ENCODE peak calls at places on chromosomes 2 and 18, in six cellular contexts. One of them, this sample, is unnamed.

GRCh38 chr2:120360307-120360855 is 14.4 kb downstream of the INHBB start:
- DNase-seq in choroid plexus epithelial cell: peak; percentile 47
- DNase-seq in kidney epithelial cell: no peak
- DNase-seq in right atrium auricular region: no peak
- DNase-seq in astrocyte: peak; percentile 63
- DNase-seq in breast epithelium: no peak
- DNase-seq in this sample: peak; percentile 66

GRCh38 chr2:42783511-42783910 is 8.9 kb downstream of the HAAO start:
- DNase-seq in right atrium auricular region: no peak
- DNase-seq in breast epithelium: no peak
- DNase-seq in astrocyte: no peak
- DNase-seq in choroid plexus epithelial cell: no peak
- DNase-seq in kidney epithelial cell: no peak
- DNase-seq in this sample: no peak

GRCh38 chr2:220341014-220341413 is 713.6 kb downstream of the SLC4A3 start:
- DNase-seq in astrocyte: peak; percentile 63
- DNase-seq in choroid plexus epithelial cell: no peak
- DNase-seq in right atrium auricular region: no peak
- DNase-seq in breast epithelium: no peak
- DNase-seq in kidney epithelial cell: no peak
- DNase-seq in this sample: peak; percentile 33

GRCh38 chr2:46387886-46388515 is 90.8 kb downstream of the EPAS1 start:
- DNase-seq in choroid plexus epithelial cell: no peak
- DNase-seq in kidney epithelial cell: no peak
- DNase-seq in right atrium auricular region: no peak
- DNase-seq in breast epithelium: no peak
- DNase-seq in astrocyte: no peak
- DNase-seq in this sample: no peak

GRCh38 chr2:212709287-212709686 is 170.7 kb upstream of the ERBB4 start:
- DNase-seq in right atrium auricular region: no peak
- DNase-seq in kidney epithelial cell: peak; percentile 67
- DNase-seq in choroid plexus epithelial cell: no peak
- DNase-seq in breast epithelium: no peak
- DNase-seq in astrocyte: peak; percentile 32
- DNase-seq in this sample: no peak

GRCh38 chr2:75494137-75494769 is 66.5 kb downstream of the EVA1A start:
- DNase-seq in choroid plexus epithelial cell: no peak
- DNase-seq in kidney epithelial cell: no peak
- DNase-seq in right atrium auricular region: no peak
- DNase-seq in astrocyte: no peak
- DNase-seq in breast epithelium: no peak
- DNase-seq in this sample: peak; percentile 35

GRCh38 chr2:96819876-96820511 is 3.9 kb downstream of the CNNM3 start:
- DNase-seq in astrocyte: no peak
- DNase-seq in breast epithelium: no peak
- DNase-seq in kidney epithelial cell: no peak
- DNase-seq in choroid plexus epithelial cell: no peak
- DNase-seq in right atrium auricular region: no peak
- DNase-seq in this sample: no peak

GRCh38 chr2:221241072-221241471 is 331.0 kb downstream of the EPHA4 start:
- DNase-seq in right atrium auricular region: no peak
- DNase-seq in kidney epithelial cell: no peak
- DNase-seq in choroid plexus epithelial cell: no peak
- DNase-seq in astrocyte: no peak
- DNase-seq in breast epithelium: no peak
- DNase-seq in this sample: no peak

GRCh38 chr18:70128271-70128670 is 77.2 kb downstream of the RTTN start:
- DNase-seq in choroid plexus epithelial cell: no peak
- DNase-seq in kidney epithelial cell: no peak
- DNase-seq in astrocyte: no peak
- DNase-seq in breast epithelium: no peak
- DNase-seq in right atrium auricular region: no peak
- DNase-seq in this sample: no peak

GRCh38 chr2:91839904-91840868 is 3031.0 kb upstream of the TEKT4 start:
- DNase-seq in choroid plexus epithelial cell: no peak
- DNase-seq in astrocyte: no peak
- DNase-seq in kidney epithelial cell: no peak
- DNase-seq in right atrium auricular region: no peak
- DNase-seq in breast epithelium: no peak
- DNase-seq in this sample: no peak

GRCh38 chr2:22329097-22329716 is 1055.8 kb upstream of the KLHL29 start:
- DNase-seq in kidney epithelial cell: no peak
- DNase-seq in choroid plexus epithelial cell: no peak
- DNase-seq in breast epithelium: no peak
- DNase-seq in right atrium auricular region: no peak
- DNase-seq in astrocyte: no peak
- DNase-seq in this sample: no peak

GRCh38 chr2:44926957-44927356 is 14.5 kb upstream of the SIX3 start:
- DNase-seq in breast epithelium: no peak
- DNase-seq in right atrium auricular region: no peak
- DNase-seq in kidney epithelial cell: no peak
- DNase-seq in choroid plexus epithelial cell: no peak
- DNase-seq in astrocyte: no peak
- DNase-seq in this sample: no peak

GRCh38 chr18:21134895-21135294 is 23.3 kb upstream of the ROCK1 start:
- DNase-seq in breast epithelium: no peak
- DNase-seq in choroid plexus epithelial cell: peak; percentile 49
- DNase-seq in right atrium auricular region: no peak
- DNase-seq in kidney epithelial cell: no peak
- DNase-seq in astrocyte: no peak
- DNase-seq in this sample: peak; percentile 45

GRCh38 chr18:52903858-52904257 is 563.9 kb downstream of the DCC start:
- DNase-seq in right atrium auricular region: no peak
- DNase-seq in kidney epithelial cell: no peak
- DNase-seq in choroid plexus epithelial cell: peak; percentile 0
- DNase-seq in breast epithelium: no peak
- DNase-seq in astrocyte: no peak
- DNase-seq in this sample: no peak

GRCh38 chr18:5627756-5628511 is 84.1 kb upstream of the EPB41L3 start:
- DNase-seq in kidney epithelial cell: no peak
- DNase-seq in astrocyte: no peak
- DNase-seq in breast epithelium: no peak
- DNase-seq in choroid plexus epithelial cell: no peak
- DNase-seq in right atrium auricular region: no peak
- DNase-seq in this sample: no peak

GRCh38 chr2:193584522-193584938 is 1389.8 kb upstream of the TMEFF2 start:
- DNase-seq in choroid plexus epithelial cell: peak; percentile 71
- DNase-seq in right atrium auricular region: no peak
- DNase-seq in astrocyte: peak; percentile 10
- DNase-seq in breast epithelium: no peak
- DNase-seq in kidney epithelial cell: peak; percentile 2
- DNase-seq in this sample: peak; percentile 46

GRCh38 chr2:214604861-214605260 is 194.0 kb downstream of the VWC2L start:
- DNase-seq in right atrium auricular region: no peak
- DNase-seq in choroid plexus epithelial cell: peak; percentile 77
- DNase-seq in kidney epithelial cell: no peak
- DNase-seq in astrocyte: peak; percentile 90
- DNase-seq in breast epithelium: no peak
- DNase-seq in this sample: no peak

GRCh38 chr2:39542523-39542922 is 105.4 kb upstream of the MAP4K3 start:
- DNase-seq in breast epithelium: no peak
- DNase-seq in astrocyte: no peak
- DNase-seq in kidney epithelial cell: no peak
- DNase-seq in right atrium auricular region: no peak
- DNase-seq in choroid plexus epithelial cell: no peak
- DNase-seq in this sample: no peak

GRCh38 chr2:45432406-45432805 is 178.7 kb downstream of the SRBD1 start:
- DNase-seq in kidney epithelial cell: no peak
- DNase-seq in choroid plexus epithelial cell: peak; percentile 34
- DNase-seq in breast epithelium: no peak
- DNase-seq in right atrium auricular region: no peak
- DNase-seq in astrocyte: no peak
- DNase-seq in this sample: peak; percentile 44

GRCh38 chr2:138827426-138828054 is 47.4 kb upstream of the NXPH2 start:
- DNase-seq in kidney epithelial cell: peak; percentile 21
- DNase-seq in choroid plexus epithelial cell: peak; percentile 84
- DNase-seq in right atrium auricular region: no peak
- DNase-seq in breast epithelium: no peak
- DNase-seq in astrocyte: peak; percentile 61
- DNase-seq in this sample: peak; percentile 82

GRCh38 chr18:923144-923543 is 18.5 kb downstream of the ADCYAP1 start:
- DNase-seq in choroid plexus epithelial cell: no peak
- DNase-seq in breast epithelium: no peak
- DNase-seq in kidney epithelial cell: no peak
- DNase-seq in right atrium auricular region: no peak
- DNase-seq in astrocyte: no peak
- DNase-seq in this sample: no peak

GRCh38 chr2:126145752-126146151 is 510.2 kb upstream of the GYPC start:
- DNase-seq in breast epithelium: no peak
- DNase-seq in right atrium auricular region: no peak
- DNase-seq in kidney epithelial cell: no peak
- DNase-seq in astrocyte: no peak
- DNase-seq in choroid plexus epithelial cell: no peak
- DNase-seq in this sample: no peak

GRCh38 chr18:10017048-10017447 is 103.2 kb downstream of the VAPA start:
- DNase-seq in choroid plexus epithelial cell: no peak
- DNase-seq in right atrium auricular region: no peak
- DNase-seq in breast epithelium: no peak
- DNase-seq in kidney epithelial cell: no peak
- DNase-seq in astrocyte: peak; percentile 3
- DNase-seq in this sample: no peak

DNA sequence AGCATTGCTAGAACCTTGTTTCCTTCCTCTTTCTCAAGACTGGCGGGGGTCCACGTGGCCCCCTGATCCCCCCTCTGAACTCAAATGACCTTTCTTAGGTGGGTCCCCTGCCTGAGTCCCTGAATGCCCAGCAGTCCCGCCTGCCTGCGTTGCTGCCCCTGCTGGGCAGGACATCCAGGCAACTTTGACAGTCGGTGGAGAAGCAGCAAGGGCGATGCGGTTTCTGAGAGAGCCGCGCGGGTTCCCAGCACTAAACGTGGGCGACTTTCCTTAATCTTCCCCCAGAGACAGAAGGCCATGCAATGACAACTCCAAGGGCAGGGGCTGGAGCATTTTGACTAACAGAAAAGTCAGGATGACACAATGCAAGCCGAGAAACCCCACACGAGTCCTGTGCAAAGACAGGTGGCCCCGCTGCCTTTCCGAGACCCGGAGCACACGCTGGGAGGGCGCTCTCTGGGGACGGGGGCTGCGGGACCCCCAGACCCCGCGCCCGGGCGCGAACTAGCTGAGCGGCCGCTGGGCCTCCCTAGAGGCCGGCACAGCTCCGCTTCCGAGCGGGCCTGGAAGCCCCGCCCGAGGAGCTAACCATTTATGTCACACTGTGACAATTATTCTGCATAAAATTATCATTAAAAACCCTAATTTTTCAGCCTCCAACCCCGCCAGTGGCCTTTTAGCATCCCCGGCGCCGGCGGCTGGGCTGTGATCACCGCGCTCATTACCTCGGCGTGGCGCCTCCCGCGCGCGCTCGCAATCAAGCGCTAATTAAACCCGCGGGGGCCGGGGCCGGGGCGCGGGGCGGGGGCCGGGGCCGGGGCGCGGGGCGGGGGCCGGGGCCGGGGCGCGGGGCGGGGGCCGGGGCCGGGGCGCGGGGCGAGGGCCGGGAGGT is 27.4 kb downstream of the ASB18 start:
- DNase-seq in kidney epithelial cell: no peak
- DNase-seq in astrocyte: no peak
- DNase-seq in right atrium auricular region: no peak
- DNase-seq in choroid plexus epithelial cell: no peak
- DNase-seq in breast epithelium: no peak
- DNase-seq in this sample: no peak
- TF ChIP-seq CTCF in kidney epithelial cell: no peak
- TF ChIP-seq CTCF in astrocyte: no peak
- TF ChIP-seq CTCF in right atrium auricular region: no peak
- TF ChIP-seq CTCF in choroid plexus epithelial cell: peak; percentile 13
- TF ChIP-seq CTCF in breast epithelium: no peak
- TF ChIP-seq CTCF in this sample: no peak

GRCh38 chr2:33707312-33707711 is 108.2 kb upstream of the FAM98A start:
- DNase-seq in choroid plexus epithelial cell: no peak
- DNase-seq in astrocyte: no peak
- DNase-seq in breast epithelium: no peak
- DNase-seq in right atrium auricular region: no peak
- DNase-seq in kidney epithelial cell: no peak
- DNase-seq in this sample: no peak
- H3K4me3 ChIP-seq in choroid plexus epithelial cell: no peak overlapping the region
- H3K4me3 ChIP-seq in astrocyte: no peak overlapping the region
- H3K4me3 ChIP-seq in breast epithelium: no peak overlapping the region
- H3K4me3 ChIP-seq in right atrium auricular region: no peak overlapping the region
- H3K4me3 ChIP-seq in kidney epithelial cell: no peak overlapping the region
- H3K4me3 ChIP-seq in this sample: no peak overlapping the region

DNA sequence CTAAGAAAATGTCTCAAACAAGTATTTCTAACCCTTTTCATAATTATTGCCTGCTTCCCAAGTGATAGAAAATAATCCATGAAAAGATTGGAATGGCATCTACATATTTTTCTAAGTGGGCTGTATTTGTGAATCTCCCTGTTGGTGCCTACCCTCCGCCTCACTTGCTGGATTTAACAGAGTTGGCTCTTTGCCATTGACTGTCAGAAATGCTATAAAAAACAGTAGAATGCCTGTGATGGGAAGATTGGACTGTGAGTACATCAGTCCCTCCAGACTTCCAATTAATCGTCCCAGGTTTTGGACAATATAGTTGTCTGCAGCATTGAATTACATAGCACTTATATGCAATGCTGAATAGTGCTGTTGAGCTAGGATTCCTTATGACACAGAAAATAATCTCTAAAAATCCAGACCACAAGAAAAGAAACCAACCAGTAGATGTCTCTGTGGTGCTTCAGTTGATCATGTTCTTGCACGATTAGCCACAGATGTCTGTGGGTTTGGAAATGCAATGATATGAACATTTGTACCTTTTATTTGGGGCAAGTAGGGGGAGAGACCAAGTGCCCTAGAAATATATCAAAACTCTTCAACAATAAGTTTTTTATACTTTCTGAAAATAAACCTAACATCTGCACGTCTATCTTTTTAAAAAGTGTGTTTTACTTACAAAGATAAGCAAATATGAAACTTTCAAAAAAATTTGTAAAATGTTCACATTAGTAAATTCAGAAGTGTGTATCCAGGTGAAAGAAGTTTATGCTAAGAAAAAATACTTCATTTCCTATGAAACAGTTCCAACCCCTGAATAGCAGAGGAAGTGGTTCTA is 88.5 kb downstream of the DYNAP start:
- DNase-seq in kidney epithelial cell: peak; percentile 43
- DNase-seq in astrocyte: peak; percentile 77
- DNase-seq in choroid plexus epithelial cell: peak; percentile 94
- DNase-seq in breast epithelium: no peak
- DNase-seq in right atrium auricular region: no peak
- DNase-seq in this sample: peak; percentile 91
- TF ChIP-seq CTCF in kidney epithelial cell: peak; percentile 46
- TF ChIP-seq CTCF in astrocyte: peak; percentile 60
- TF ChIP-seq CTCF in choroid plexus epithelial cell: peak; percentile 67
- TF ChIP-seq CTCF in breast epithelium: peak; percentile 51
- TF ChIP-seq CTCF in right atrium auricular region: no peak
- TF ChIP-seq CTCF in this sample: peak; percentile 57

DNA sequence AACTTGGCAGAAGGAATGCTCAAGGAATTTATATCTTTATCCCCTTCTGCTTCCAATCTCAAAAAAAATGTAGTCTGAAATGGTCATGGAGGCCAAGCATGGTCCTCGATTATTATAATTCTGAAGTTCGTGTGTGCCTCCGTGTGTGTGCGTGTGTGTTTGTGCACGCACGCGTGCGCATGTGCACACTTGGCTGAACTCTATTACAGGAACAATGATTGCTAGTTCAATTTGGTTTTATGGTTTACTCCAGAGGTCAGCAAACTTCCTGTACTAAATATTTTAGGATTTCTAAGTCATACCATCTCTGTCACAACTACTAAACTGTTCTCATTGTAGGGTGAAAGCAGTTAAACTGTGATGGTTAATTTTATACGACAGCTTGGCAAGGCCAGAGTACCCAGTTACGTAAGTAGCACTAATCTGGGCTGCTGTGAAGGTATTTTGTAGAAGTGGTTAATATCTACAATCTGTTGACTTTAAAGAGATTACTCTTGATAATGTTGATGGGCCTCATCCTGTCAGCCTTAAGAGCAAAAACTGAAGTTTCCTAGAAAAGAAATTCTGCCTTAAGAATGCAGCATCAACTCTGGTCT is 5.8 kb upstream of the MARCHF7 start:
- DNase-seq in breast epithelium: no peak
- DNase-seq in right atrium auricular region: no peak
- DNase-seq in kidney epithelial cell: no peak
- DNase-seq in astrocyte: peak; percentile 17
- DNase-seq in choroid plexus epithelial cell: peak; percentile 19
- DNase-seq in this sample: peak; percentile 14
- H3K4me3 ChIP-seq in breast epithelium: no peak overlapping the region
- H3K4me3 ChIP-seq in right atrium auricular region: no peak overlapping the region
- H3K4me3 ChIP-seq in kidney epithelial cell: no peak overlapping the region
- H3K4me3 ChIP-seq in astrocyte: no peak overlapping the region
- H3K4me3 ChIP-seq in choroid plexus epithelial cell: no peak overlapping the region
- H3K4me3 ChIP-seq in this sample: no peak overlapping the region